ENCODE peak calls at places on chromosomes 16 and 17, in five cellular contexts. P is IMR-90; E is cardiac muscle cell; F is stimulated activated naive CD8-positive, alpha-beta T cell treated with anti-CD3 and anti-CD28 coated beads, Interleukin-15, amount 100 ng/mL, for 72 hours; I is GM23248. J is an unnamed sample.

GRCh38 chr16:21646721-21647561 is 5.5 kb downstream of the IGSF6 start:
- DNase-seq in P (no peak), E (no peak), F (peak; percentile 89), I (no peak), J (no peak)

GRCh38 chr17:80836971-80837481 is 154.6 kb upstream of the CHMP6 start:
- DNase-seq in P (no peak), F (no peak), I (no peak), E (no peak), J (no peak)

GRCh38 chr17:33686171-33686570 is 393.1 kb upstream of the ASIC2 start:
- DNase-seq in F (no peak), P (no peak), I (no peak), E (no peak), J (no peak)

GRCh38 chr16:86657972-86658371 is 79.6 kb downstream of the FOXL1 start:
- DNase-seq in F (no peak), I (no peak), P (no peak), E (no peak), J (no peak)

GRCh38 chr17:21252875-21253645 is at the start of gene NATD1:
- DNase-seq in E (peak; percentile 92), F (peak; percentile 79), P (peak; percentile 78), I (peak; percentile 93), J (peak; percentile 83)

GRCh38 chr17:37179893-37180292 is 195.9 kb upstream of the C17orf78 start:
- DNase-seq in P (peak; percentile 87), E (no peak), I (peak; percentile 78), F (no peak), J (no peak)

GRCh38 chr16:23114131-23114904 is 34.9 kb downstream of the USP31 start:
- DNase-seq in F (no peak), I (no peak), P (no peak), E (no peak), J (no peak)

GRCh38 chr16:30700491-30700890 is 1.5 kb downstream of the SRCAP start:
- DNase-seq in E (peak; percentile 5), P (peak; percentile 18), I (peak; percentile 34), F (no peak), J (no peak)

GRCh38 chr17:67221062-67221998 is 23.7 kb downstream of the HELZ start:
- DNase-seq in F (peak; percentile 23), E (peak; percentile 48), P (peak; percentile 33), I (peak; percentile 65), J (no peak)

GRCh38 chr16:16144416-16144815 is 78.9 kb downstream of the ABCC6 start:
- DNase-seq in P (no peak), F (no peak), I (peak; percentile 19), E (no peak), J (no peak)

GRCh38 chr16:57022445-57022844 is 33.1 kb downstream of the NLRC5 start:
- DNase-seq in I (no peak), P (no peak), F (peak; percentile 57), E (no peak), J (no peak)

GRCh38 chr16:27599606-27600005 is 49.7 kb downstream of the KATNIP start:
- DNase-seq in P (no peak), I (no peak), E (no peak), F (no peak), J (no peak)

GRCh38 chr16:67656344-67657016 is 3.6 kb downstream of the ACD start:
- DNase-seq in P (no peak), E (no peak), I (no peak), F (no peak), J (no peak)

GRCh38 chr16:3173892-3174617 is 13.9 kb upstream of the OR1F1 start:
- DNase-seq in P (no peak), I (peak; percentile 22), E (peak; percentile 35), F (peak; percentile 65), J (no peak)

GRCh38 chr17:49290690-49291326 is 60.2 kb upstream of the PHOSPHO1 start:
- DNase-seq in I (peak; percentile 60), F (no peak), E (peak; percentile 28), P (peak; percentile 42), J (no peak)

GRCh38 chr16:72536673-72537435 is 364.9 kb upstream of the PMFBP1 start:
- DNase-seq in P (peak; percentile 54), I (peak; percentile 10), F (no peak), E (no peak), J (no peak)

GRCh38 chr16:29986231-29986630 is 9.2 kb downstream of the HIRIP3 start:
- DNase-seq in F (no peak), I (no peak), P (no peak), E (no peak), J (no peak)

GRCh38 chr16:4626396-4626795 is 1.8 kb downstream of the MGRN1 start:
- DNase-seq in P (no peak), I (no peak), F (no peak), E (no peak), J (no peak)

GRCh38 chr16:20844054-20844453 is 37.7 kb downstream of the REXO5 start:
- DNase-seq in I (no peak), E (no peak), P (no peak), F (no peak), J (no peak)

GRCh38 chr17:83055911-83056582 is 23.4 kb upstream of the METRNL start:
- DNase-seq in I (peak; percentile 96), F (no peak), P (peak; percentile 92), E (no peak), J (peak; percentile 39)

GRCh38 chr17:50365649-50366393 is 7.2 kb downstream of the MRPL27 start:
- DNase-seq in I (no peak), P (no peak), F (no peak), E (no peak), J (no peak)

GRCh38 chr16:69260019-69260418 is 51.1 kb upstream of the VPS4A start:
- DNase-seq in P (no peak), E (no peak), I (no peak), F (no peak), J (no peak)

GRCh38 chr16:16075463-16076399 is 126.3 kb downstream of the ABCC1 start:
- DNase-seq in I (no peak), P (peak; percentile 41), E (no peak), F (no peak), J (no peak)

GRCh38 chr16:23999663-24000062 is 163.9 kb downstream of the PRKCB start:
- DNase-seq in E (no peak), P (no peak), F (peak; percentile 87), I (no peak), J (no peak)

GRCh38 chr17:4536259-4536741 is 18.9 kb downstream of the MYBBP1A start:
- DNase-seq in E (peak; percentile 40), P (no peak), I (peak; percentile 39), F (no peak), J (no peak)

GRCh38 chr17:80364091-80364691 is 50.8 kb upstream of the ENDOV start:
- DNase-seq in P (no peak), F (no peak), E (peak; percentile 33), I (peak; percentile 8), J (no peak)

GRCh38 chr16:85638248-85638647 is 25.1 kb downstream of the GSE1 start:
- DNase-seq in F (no peak), I (no peak), P (no peak), E (no peak), J (no peak)

GRCh38 chr17:14616508-14616907 is 315.6 kb downstream of the HS3ST3B1 start:
- DNase-seq in I (peak; percentile 24), E (no peak), F (no peak), P (no peak), J (no peak)

GRCh38 chr17:16104189-16104588 is 104.6 kb downstream of the TTC19 start:
- DNase-seq in I (no peak), E (no peak), F (no peak), P (no peak), J (no peak)

GRCh38 chr17:28370035-28370743 is at the start of gene VTN:
- DNase-seq in P (peak; percentile 45), I (peak; percentile 36), F (no peak), E (peak; percentile 70), J (no peak)

J was measured in breast epithelium.